ENCODE peak calls at places on chromosome 5, in nine cellular contexts. X, O, Y, H, T, U, Z, N and W are unnamed samples.
A peak's percentile ranks its signal among the peaks of the same experiment; 100 is the strongest.

GRCh38 chr5:119680080-119680479 is 50.7 kb downstream of the FAM170A start:
- DNase-seq in H (no peak), T (no peak), X (no peak), Z (no peak), N (no peak), U (no peak), O (no peak), Y (no peak), W (no peak)

GRCh38 chr5:42668254-42668653 is 88.4 kb upstream of the CCDC152 start:
- DNase-seq in T (no peak), Y (no peak), U (no peak), H (no peak), N (no peak), O (no peak), X (no peak), Z (no peak), W (no peak)

GRCh38 chr5:14476791-14477435 is 104.7 kb upstream of the OTULINL start:
- DNase-seq in T (no peak), N (no peak), X (no peak), H (no peak), O (no peak), Z (no peak), U (no peak), Y (no peak), W (no peak)

GRCh38 chr5:31186672-31187267 is 6.7 kb upstream of the CDH6 start:
- DNase-seq in X (no peak), N (no peak), T (peak; percentile 62), Y (peak; percentile 37), U (no peak), H (no peak), Z (no peak), O (no peak), W (peak; percentile 75)

GRCh38 chr5:133885566-133885965 is 82.9 kb downstream of the C5orf15 start:
- DNase-seq in N (no peak), H (peak; percentile 35), O (no peak), X (no peak), Y (no peak), T (no peak), U (no peak), Z (no peak), W (no peak)

GRCh38 chr5:94983861-94984535 is 300.9 kb downstream of the MCTP1 start:
- DNase-seq in X (no peak), U (no peak), H (no peak), O (no peak), Z (no peak), T (no peak), Y (no peak), N (no peak), W (peak; percentile 39)

GRCh38 chr5:119328753-119329602 is 26.8 kb upstream of the TNFAIP8 start:
- DNase-seq in N (no peak), H (no peak), Y (no peak), X (peak; percentile 62), Z (no peak), O (no peak), U (no peak), T (peak; percentile 41), W (no peak)

GRCh38 chr5:106875591-106876297 is 795.0 kb downstream of the EFNA5 start:
- DNase-seq in Y (no peak), H (peak; percentile 48), X (no peak), Z (no peak), N (no peak), O (no peak), T (peak; percentile 44), U (no peak), W (peak; percentile 57)

GRCh38 chr5:57032151-57032551 is 80.2 kb upstream of the MIER3 start:
- DNase-seq in Y (no peak), X (peak; percentile 86), O (peak; percentile 71), H (no peak), U (no peak), T (peak; percentile 50), N (peak; percentile 35), Z (no peak), W (no peak)

GRCh38 chr5:100840769-100841168 is 62.3 kb downstream of the ST8SIA4 start:
- DNase-seq in O (no peak), N (no peak), T (no peak), U (no peak), H (no peak), X (no peak), Y (no peak), Z (no peak), W (peak; percentile 87)

GRCh38 chr5:27472875-27473274 is 434.5 kb upstream of the CDH9 start:
- DNase-seq in Z (no peak), U (no peak), H (no peak), N (no peak), T (no peak), X (no peak), O (no peak), Y (no peak), W (no peak)

DNA sequence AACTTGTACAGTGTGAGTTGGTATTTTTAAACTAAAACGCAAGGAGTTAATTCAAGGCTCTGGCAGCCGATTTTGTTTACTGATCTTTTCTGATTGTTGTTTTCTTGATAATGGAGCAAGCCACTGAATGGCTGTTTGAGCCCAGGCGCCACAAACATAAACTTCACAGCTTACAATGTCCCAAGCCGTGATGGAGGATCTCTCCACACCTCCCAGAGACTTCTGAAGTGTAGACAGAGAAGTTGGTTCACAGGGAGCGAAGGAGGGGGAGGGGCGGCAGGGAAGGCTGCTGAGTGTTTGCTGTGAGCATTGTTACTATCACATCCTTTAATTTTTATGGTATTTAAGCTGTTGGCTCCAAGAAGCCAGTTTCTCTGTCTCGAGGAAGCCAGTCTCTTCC is 14.7 kb downstream of the ISL1 start:
- DNase-seq in U (no peak), H (no peak), Z (no peak), O (no peak), N (no peak), Y (no peak), T (no peak), X (no peak), W (no peak)
- H3K27me3 ChIP-seq in U (peaks cover 69% of the 10 kb centered on the region), H (peaks cover 15% of the 10 kb centered on the region), Z (no peaks in the 10 kb centered on the region), O (peaks cover 20% of the 10 kb centered on the region), N (peaks cover 17% of the 10 kb centered on the region), Y (no peaks in the 10 kb centered on the region), T (peaks cover 61% of the 10 kb centered on the region), X (no peaks in the 10 kb centered on the region), W (no peaks in the 10 kb centered on the region)

GRCh38 chr5:6768590-6769230 is 55.5 kb downstream of the TENT4A start:
- DNase-seq in X (no peak), Z (no peak), H (no peak), U (no peak), O (no peak), Y (no peak), N (no peak), T (no peak), W (no peak)
- TF ChIP-seq CTCF in X (no peak), Z (no peak), H (no peak), U (no peak), O (no peak), Y (no peak), N (no peak), T (no peak), W (peak; percentile 10)

GRCh38 chr5:67289763-67290521 is 93.3 kb upstream of the CD180 start:
- DNase-seq in O (no peak), N (no peak), H (no peak), Z (no peak), U (no peak), T (no peak), Y (no peak), X (peak; percentile 54), W (no peak)

GRCh38 chr5:67287795-67288194 is 91.2 kb upstream of the CD180 start:
- DNase-seq in H (no peak), X (no peak), N (no peak), U (no peak), T (no peak), O (no peak), Z (no peak), Y (no peak), W (peak; percentile 90)

GRCh38 chr5:67283988-67284457 is 87.4 kb upstream of the CD180 start:
- DNase-seq in N (no peak), U (no peak), Y (no peak), Z (no peak), X (no peak), O (no peak), T (no peak), H (no peak), W (no peak)

GRCh38 chr5:67283275-67283987 is 86.8 kb upstream of the CD180 start:
- DNase-seq in U (no peak), H (no peak), N (no peak), T (no peak), O (no peak), Z (no peak), Y (no peak), X (no peak), W (no peak)

DNA sequence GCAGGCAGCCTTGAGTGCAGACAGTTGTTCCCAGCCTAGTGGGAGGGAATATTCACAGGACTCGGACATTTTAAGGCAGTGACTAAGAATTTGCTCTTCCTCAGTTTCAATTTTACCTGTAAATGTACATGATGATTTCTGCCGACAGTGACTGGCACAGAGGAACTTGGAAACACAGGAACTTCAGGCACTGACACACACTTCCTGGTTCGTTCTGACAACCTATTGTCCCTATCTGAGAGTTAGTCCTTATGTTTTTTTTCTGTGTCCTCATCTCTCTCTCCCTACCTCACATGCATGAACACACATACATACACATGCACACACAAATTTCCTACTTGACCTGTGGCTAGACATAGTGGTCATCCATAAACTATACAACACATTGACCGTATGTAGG is 89.4 kb upstream of the CD180 start:
- DNase-seq in Z (no peak), N (no peak), U (no peak), X (no peak), H (no peak), O (no peak), Y (no peak), T (no peak), W (no peak)
- H3K27ac ChIP-seq in Z (no peak overlapping the region), N (no peak overlapping the region), U (no peak overlapping the region), X (no peak overlapping the region), H (no peak overlapping the region), O (no peak overlapping the region), Y (no peak overlapping the region), T (no peak overlapping the region), W (no peak overlapping the region)

GRCh38 chr5:16179936-16180788 is 571 bp upstream of the MARCHF11 start:
- DNase-seq in H (no peak), T (peak; percentile 6), X (no peak), Y (no peak), Z (no peak), O (no peak), U (no peak), N (no peak), W (no peak)

GRCh38 chr5:16178745-16179372 is 732 bp downstream of the MARCHF11 start:
- DNase-seq in Z (no peak), T (peak; percentile 93), X (peak; percentile 52), N (peak; percentile 45), U (peak; percentile 63), Y (peak; percentile 73), H (peak; percentile 71), O (peak; percentile 65), W (peak; percentile 72)

GRCh38 chr5:16180789-16181082 is 1.1 kb upstream of the MARCHF11 start:
- DNase-seq in U (no peak), O (no peak), H (no peak), T (no peak), Z (no peak), N (no peak), X (no peak), Y (no peak), W (no peak)

DNA sequence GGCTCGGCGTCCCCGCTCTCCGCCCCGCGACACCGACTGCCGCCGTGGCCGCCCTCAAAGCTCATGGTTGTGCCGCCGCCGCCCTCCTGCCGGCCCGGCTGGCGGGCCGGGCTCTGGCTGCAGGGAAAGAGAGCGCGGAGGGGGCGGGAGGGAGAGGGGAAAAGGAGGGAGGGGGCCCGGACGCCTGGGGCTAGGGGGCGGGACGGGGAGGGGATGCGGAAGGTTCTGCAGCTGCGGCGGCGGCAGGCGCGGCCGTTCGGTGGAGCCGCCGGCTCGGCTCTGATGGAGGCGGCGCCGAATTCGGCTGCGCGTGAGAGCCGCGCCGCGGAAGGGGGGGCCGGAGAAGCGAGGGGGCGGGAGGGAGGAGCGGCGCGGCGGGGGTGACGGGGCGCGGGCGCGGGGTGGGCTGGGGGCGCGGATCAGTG is at the start of gene MARCHF11:
- DNase-seq in O (no peak), Y (peak; percentile 92), U (no peak), N (no peak), X (no peak), Z (no peak), H (no peak), T (peak; percentile 36), W (peak; percentile 2)
- H3K27me3 ChIP-seq in O (peaks cover 30% of the 10 kb centered on the region), Y (peaks cover 6% of the 10 kb centered on the region), U (peaks cover 39% of the 10 kb centered on the region), N (peaks cover 83% of the 10 kb centered on the region), X (no peaks in the 10 kb centered on the region), Z (no peaks in the 10 kb centered on the region), H (peaks cover 31% of the 10 kb centered on the region), T (peaks cover 69% of the 10 kb centered on the region), W (peaks cover 73% of the 10 kb centered on the region)